ENCODE peak calls at places on chromosomes 4 and X, in eight cellular contexts. Q is ascending aorta, T is brain microvascular endothelial cell, J is lower leg skin, E is kidney epithelial cell, O is WTC11, D is OCI-LY7, M is pancreas. X is an unnamed sample.

GRCh38 chr4:47167391-47167790 is 136.0 kb downstream of the GABRB1 start:
- DNase-seq in J (no peak), D (no peak), Q (no peak), T (no peak), E (no peak), M (no peak), O (no peak), X (no peak)

GRCh38 chr4:38759077-38759789 is 23.6 kb downstream of the TLR10 start:
- DNase-seq in Q (peak), O (peak), D (peak), J (peak), E (no peak), T (peak), M (no peak), X (no peak)

GRCh38 chr4:6788123-6788522 is 5.6 kb downstream of the KIAA0232 start:
- DNase-seq in O (no peak), E (no peak), T (no peak), J (no peak), M (no peak), D (no peak), Q (peak), X (no peak)

GRCh38 chrX:46758163-46758955 is 559 bp downstream of the SLC9A7 start:
- DNase-seq in O (no peak), E (no peak), T (no peak), M (peak), J (no peak), D (peak), Q (no peak), X (no peak)

GRCh38 chr4:77169496-77169895 is 12.5 kb downstream of the CCNG2 start:
- DNase-seq in D (no peak), J (no peak), T (no peak), O (no peak), E (no peak), Q (no peak), M (no peak), X (peak)

GRCh38 chr4:145044341-145044740 is 53.7 kb downstream of the ANAPC10 start:
- DNase-seq in J (no peak), T (peak), D (no peak), E (no peak), O (no peak), Q (no peak), M (no peak), X (no peak)

GRCh38 chr4:2937146-2937857 is 25.9 kb downstream of the NOP14 start:
- DNase-seq in T (peak), J (peak), M (peak), O (no peak), E (no peak), Q (peak), D (no peak), X (no peak)

GRCh38 chrX:107537815-107538214 is 88.4 kb downstream of the FRMPD3 start:
- DNase-seq in D (peak), O (peak), J (no peak), T (peak), E (no peak), M (no peak), Q (no peak), X (no peak)

GRCh38 chr4:155371432-155372043 is 5.2 kb downstream of the MAP9 start:
- DNase-seq in O (no peak), M (no peak), T (no peak), D (peak), E (no peak), J (no peak), Q (no peak), X (no peak)

GRCh38 chr4:53943345-53944085 is 120.9 kb downstream of the CHIC2 start:
- DNase-seq in J (no peak), M (no peak), D (no peak), T (peak), O (no peak), Q (no peak), E (peak), X (no peak)

GRCh38 chr4:137274404-137274803 is 257.9 kb downstream of the PCDH18 start:
- DNase-seq in E (no peak), M (no peak), Q (no peak), O (no peak), T (peak), J (no peak), D (no peak), X (no peak)

GRCh38 chr4:18894928-18895327 is 873.4 kb upstream of the LCORL start:
- DNase-seq in D (no peak), T (no peak), Q (no peak), E (no peak), J (no peak), M (no peak), O (no peak), X (no peak)

GRCh38 chrX:123361371-123361770 is 177.3 kb downstream of the GRIA3 start:
- DNase-seq in E (no peak), M (no peak), O (no peak), D (no peak), J (no peak), Q (no peak), T (no peak), X (no peak)

GRCh38 chr4:86921608-86922252 is 13.1 kb upstream of the AFF1 start:
- DNase-seq in T (no peak), E (no peak), M (no peak), O (no peak), Q (no peak), D (no peak), J (no peak), X (no peak)

GRCh38 chr4:57055873-57056272 is 54.3 kb downstream of the IGFBP7 start:
- DNase-seq in O (no peak), M (no peak), E (no peak), T (no peak), Q (no peak), D (no peak), J (no peak), X (no peak)

GRCh38 chrX:11351375-11352295 is 58.4 kb downstream of the AMELX start:
- DNase-seq in O (no peak), Q (peak), J (no peak), M (no peak), D (no peak), E (no peak), T (peak), X (no peak)

GRCh38 chr4:145083891-145084640 is 13.9 kb downstream of the ANAPC10 start:
- DNase-seq in E (peak), D (no peak), Q (no peak), M (no peak), O (no peak), T (peak), J (no peak), X (no peak)

GRCh38 chr4:70842761-70843435 is 3.2 kb upstream of the GRSF1 start:
- DNase-seq in E (no peak), J (no peak), D (peak), Q (no peak), M (no peak), T (no peak), O (no peak), X (no peak)

GRCh38 chr4:173855015-173855414 is 325.0 kb upstream of the HAND2 start:
- DNase-seq in O (no peak), Q (no peak), M (no peak), T (no peak), E (no peak), J (no peak), D (no peak), X (no peak)

GRCh38 chr4:150176559-150176958 is 98.3 kb downstream of the DCLK2 start:
- DNase-seq in D (no peak), Q (no peak), O (no peak), J (no peak), E (no peak), M (no peak), T (no peak), X (no peak)

GRCh38 chr4:97394653-97395052 is 748.6 kb downstream of the STPG2 start:
- DNase-seq in M (no peak), Q (no peak), O (no peak), E (no peak), J (no peak), D (no peak), T (no peak), X (no peak)

GRCh38 chrX:27815209-27815608 is 7.4 kb downstream of the MAGEB10 start:
- DNase-seq in E (peak), J (no peak), D (no peak), T (peak), M (no peak), O (no peak), Q (no peak), X (no peak)

GRCh38 chr4:76208005-76208765 is 5.4 kb downstream of the SCARB2 start:
- DNase-seq in D (no peak), T (peak), M (peak), E (no peak), O (no peak), Q (peak), J (peak), X (no peak)

GRCh38 chrX:76428243-76429130 is 977 bp downstream of the MAGEE1 start:
- DNase-seq in M (peak), T (no peak), Q (peak), O (peak), D (no peak), E (no peak), J (peak), X (no peak)

GRCh38 chr4:188262464-188262863 is 123.2 kb downstream of the TRIML1 start:
- DNase-seq in Q (no peak), T (peak), E (peak), J (no peak), M (no peak), D (no peak), O (no peak), X (no peak)

GRCh38 chr4:98928505-98929340 is at the start of gene EIF4E:
- DNase-seq in J (peak), M (peak), D (peak), E (peak), Q (peak), O (peak), T (peak), X (peak)
- TF ChIP-seq CTCF in J (no peak), M (no peak), D (peak), E (peak), Q (no peak), O (no peak), T (peak), X (no peak)

GRCh38 chrX:16804923-16805464 is 18.7 kb downstream of the TXLNG start:
- DNase-seq in E (no peak), Q (no peak), T (no peak), M (no peak), D (peak), J (no peak), O (no peak), X (no peak)

GRCh38 chrX:16807976-16808542 is 21.8 kb downstream of the TXLNG start:
- DNase-seq in J (no peak), Q (no peak), E (no peak), T (peak), O (no peak), M (no peak), D (no peak), X (no peak)

DNA sequence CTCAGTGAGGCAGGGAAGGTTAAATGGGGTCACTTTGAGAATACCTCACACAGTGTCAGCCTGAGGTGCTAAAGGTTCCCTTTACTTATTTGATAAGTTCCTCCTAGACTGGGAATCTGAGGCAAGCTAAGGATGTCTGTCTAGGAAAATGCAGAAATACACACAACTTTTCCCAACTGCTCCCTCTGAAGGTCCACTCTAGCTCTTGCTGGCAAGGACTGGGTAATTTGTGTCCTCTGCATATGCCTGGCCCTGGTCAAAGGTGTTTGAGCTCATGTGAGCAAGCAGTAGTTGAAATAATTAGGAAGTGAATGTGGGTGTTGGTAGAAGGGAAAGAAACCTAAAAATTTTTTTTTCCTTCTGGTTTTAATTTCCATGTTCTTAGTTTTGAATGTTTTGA is 21.3 kb downstream of the TXLNG start:
- DNase-seq in M (no peak), Q (no peak), D (no peak), E (no peak), O (no peak), T (no peak), J (no peak), X (no peak)
- TF ChIP-seq CTCF in M (no peak), Q (no peak), D (no peak), E (peak), O (no peak), T (no peak), J (no peak), X (no peak)

GRCh38 chrX:40374486-40374885 is 206.3 kb upstream of the ATP6AP2 start:
- DNase-seq in E (no peak), M (no peak), D (no peak), O (no peak), J (no peak), Q (no peak), T (no peak), X (no peak)
- TF ChIP-seq CTCF in E (no peak), M (no peak), D (no peak), O (no peak), J (no peak), Q (no peak), T (no peak), X (no peak)

DNA sequence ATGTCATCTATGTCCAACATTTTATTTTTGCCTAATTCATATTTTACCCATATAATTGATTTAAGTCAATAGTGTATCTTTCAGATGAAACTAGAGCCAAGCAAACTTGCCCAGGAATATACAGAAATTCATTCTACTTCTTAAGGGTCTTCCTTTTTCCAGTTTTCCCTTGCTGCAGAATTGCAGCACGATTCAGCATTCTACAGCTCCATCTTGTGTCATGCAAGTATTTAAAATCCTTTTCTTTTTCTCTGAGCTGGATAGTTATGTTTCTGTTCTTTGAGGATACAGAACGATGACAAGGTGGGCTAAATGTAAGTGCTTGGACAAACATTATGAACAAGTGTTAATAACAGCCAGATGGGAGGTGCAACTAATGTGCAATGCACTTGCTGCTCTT is 1821.8 kb downstream of the ARAP2 start:
- DNase-seq in O (no peak), J (no peak), D (no peak), M (no peak), T (no peak), E (no peak), Q (no peak), X (no peak)
- TF ChIP-seq CTCF in O (no peak), J (no peak), D (no peak), M (no peak), T (peak), E (peak), Q (no peak), X (peak)